ENCODE peak calls at places on chromosomes 1 and 21, in seven cellular contexts. P is CD4-positive, CD25-positive, alpha-beta regulatory T cell; I is GM12891; W is left lung; Z is heart right ventricle; X is activated effector memory CD4-positive, alpha-beta T cell treated with anti-CD3 and anti-CD28 coated beads, Interleukin-2, amount 50 U/mL, for 16 hours; A is NCI-H345. R is an unnamed sample.

GRCh38 chr1:158105342-158105741 is 75.4 kb upstream of the CD1D start:
- DNase-seq in Z (no peak), P (no peak), A (no peak), I (no peak), W (no peak), X (no peak), R (no peak)

GRCh38 chr21:32315511-32316362 is 17.1 kb downstream of the MRAP start:
- DNase-seq in X (no peak), W (no peak), A (no peak), I (no peak), Z (no peak), P (no peak), R (no peak)

GRCh38 chr1:45012639-45013278 is 705 bp downstream of the UROD start:
- DNase-seq in A (peak; percentile 45), I (no peak), X (peak; percentile 73), Z (peak; percentile 82), P (no peak), W (peak; percentile 81), R (peak; percentile 84)

GRCh38 chr1:173269490-173270230 is 62.5 kb upstream of the TNFSF4 start:
- DNase-seq in X (no peak), Z (no peak), P (no peak), A (no peak), I (no peak), W (no peak), R (no peak)

GRCh38 chr1:193062698-193063463 is 3.5 kb downstream of the RO60 start:
- DNase-seq in I (no peak), Z (no peak), P (no peak), A (no peak), X (no peak), W (no peak), R (no peak)

GRCh38 chr1:217471403-217471802 is 159.5 kb downstream of the GPATCH2 start:
- DNase-seq in W (no peak), P (no peak), Z (no peak), A (no peak), X (no peak), I (no peak), R (no peak)

GRCh38 chr1:208980590-208980989 is 602.9 kb upstream of the CAMK1G start:
- DNase-seq in X (no peak), W (no peak), Z (no peak), A (no peak), I (no peak), P (no peak), R (no peak)

GRCh38 chr1:113905435-113905861 is 322 bp downstream of the DCLRE1B start:
- DNase-seq in W (peak; percentile 51), P (no peak), A (peak; percentile 19), X (no peak), Z (no peak), I (peak; percentile 27), R (no peak)

GRCh38 chr1:222416001-222416791 is 131.7 kb downstream of the HHIPL2 start:
- DNase-seq in P (no peak), Z (no peak), I (no peak), W (no peak), X (peak; percentile 67), A (no peak), R (no peak)

GRCh38 chr1:2596530-2597333 is 10.2 kb downstream of the PRXL2B start:
- DNase-seq in Z (peak; percentile 8), A (peak; percentile 73), X (no peak), I (peak; percentile 10), W (no peak), P (no peak), R (peak; percentile 46)

GRCh38 chr1:53258216-53258615 is 19.9 kb upstream of the MAGOH start:
- DNase-seq in I (no peak), P (no peak), Z (no peak), W (no peak), X (no peak), A (no peak), R (no peak)

GRCh38 chr1:39110882-39111281 is 84.7 kb downstream of the NDUFS5 start:
- DNase-seq in X (no peak), P (no peak), A (no peak), Z (no peak), W (no peak), I (no peak), R (no peak)

GRCh38 chr1:206684478-206685255 is at the start of gene MAPKAPK2:
- DNase-seq in W (peak; percentile 82), I (peak; percentile 89), A (peak; percentile 68), Z (peak; percentile 85), X (peak; percentile 91), P (peak; percentile 72), R (peak; percentile 90)

GRCh38 chr1:112704908-112705627 is 1.9 kb downstream of the RHOC start:
- DNase-seq in I (peak; percentile 83), Z (peak; percentile 85), A (peak; percentile 15), W (peak; percentile 90), X (peak; percentile 76), P (peak; percentile 48), R (peak; percentile 95)

GRCh38 chr1:158112994-158113758 is 67.5 kb upstream of the CD1D start:
- DNase-seq in I (no peak), X (peak; percentile 70), P (peak; percentile 14), W (no peak), A (no peak), Z (peak; percentile 33), R (no peak)

GRCh38 chr1:160726114-160726497 is 12.9 kb upstream of the SLAMF7 start:
- DNase-seq in X (no peak), Z (no peak), W (no peak), A (no peak), I (no peak), P (no peak), R (no peak)

GRCh38 chr1:117747605-117748004 is 141.8 kb downstream of the TENT5C start:
- DNase-seq in X (no peak), Z (no peak), W (no peak), P (no peak), I (no peak), A (no peak), R (no peak)

GRCh38 chr1:47565676-47566075 is 127.8 kb downstream of the FOXD2 start:
- DNase-seq in X (no peak), Z (no peak), A (no peak), P (no peak), I (no peak), W (no peak), R (no peak)

GRCh38 chr1:12104417-12104816 is 41.3 kb downstream of the TNFRSF8 start:
- DNase-seq in W (no peak), P (no peak), X (no peak), Z (no peak), A (no peak), I (no peak), R (no peak)

GRCh38 chr1:39639333-39640130 is at the start of gene HEYL:
- DNase-seq in A (peak; percentile 77), Z (peak; percentile 88), X (peak; percentile 89), I (peak; percentile 65), P (peak; percentile 13), W (peak; percentile 71), R (peak; percentile 87)

GRCh38 chr1:175968486-175969182 is 225.2 kb upstream of the TNR start:
- DNase-seq in I (no peak), P (no peak), W (no peak), X (no peak), A (no peak), Z (no peak), R (no peak)

GRCh38 chr1:15459771-15460719 is 3.5 kb downstream of the CELA2A start:
- DNase-seq in X (no peak), Z (no peak), W (no peak), P (no peak), I (no peak), A (no peak), R (no peak)

GRCh38 chr1:202649553-202650392 is 60.5 kb downstream of the SYT2 start:
- DNase-seq in A (no peak), P (no peak), W (no peak), I (no peak), X (no peak), Z (no peak), R (no peak)

GRCh38 chr1:77447669-77448068 is 165.8 kb downstream of the AK5 start:
- DNase-seq in A (no peak), W (no peak), P (no peak), I (no peak), Z (no peak), X (no peak), R (no peak)

GRCh38 chr1:91706140-91706957 is 179.6 kb downstream of the TGFBR3 start:
- DNase-seq in X (no peak), P (no peak), A (no peak), Z (no peak), I (no peak), W (no peak), R (no peak)

GRCh38 chr1:218847089-218847768 is 326.4 kb upstream of the LYPLAL1 start:
- DNase-seq in P (no peak), Z (no peak), W (no peak), X (no peak), A (no peak), I (no peak), R (no peak)

GRCh38 chr1:25568090-25568833 is 24.9 kb downstream of the LDLRAP1 start:
- DNase-seq in X (no peak), A (no peak), W (no peak), Z (no peak), P (no peak), I (no peak), R (no peak)

GRCh38 chr1:191145834-191146233 is 668.2 kb upstream of the BRINP3 start:
- DNase-seq in A (no peak), P (no peak), Z (no peak), W (no peak), I (no peak), X (no peak), R (no peak)

GRCh38 chr1:208820600-208821232 is 576.5 kb upstream of the PLXNA2 start:
- DNase-seq in Z (no peak), A (peak; percentile 27), X (no peak), I (no peak), W (no peak), P (no peak), R (no peak)

GRCh38 chr1:221706862-221707582 is 34.9 kb downstream of the DUSP10 start:
- DNase-seq in A (no peak), I (no peak), P (no peak), X (no peak), Z (no peak), W (no peak), R (no peak)

GRCh38 chr1:216553040-216553439 is 129.8 kb upstream of the USH2A start:
- DNase-seq in Z (no peak), W (no peak), X (no peak), P (no peak), A (no peak), I (no peak), R (no peak)

GRCh38 chr1:29392486-29393450 is 156.4 kb downstream of the PTPRU start:
- DNase-seq in A (no peak), I (no peak), P (no peak), W (no peak), Z (no peak), X (no peak), R (no peak)

GRCh38 chr1:226060976-226061792 is 1.3 kb upstream of the H3-3A start:
- DNase-seq in I (no peak), A (no peak), X (no peak), P (no peak), W (no peak), Z (no peak), R (no peak)

GRCh38 chr1:116268211-116268610 is 104.8 kb upstream of the ATP1A1 start:
- DNase-seq in I (no peak), P (no peak), Z (peak; percentile 11), W (no peak), A (no peak), X (no peak), R (no peak)

GRCh38 chr21:34499116-34499515 is 12.9 kb downstream of the KCNE1 start:
- DNase-seq in I (no peak), Z (no peak), P (no peak), A (no peak), W (no peak), X (no peak), R (no peak)

GRCh38 chr1:192973202-192973601 is 86.0 kb downstream of the UCHL5 start:
- DNase-seq in Z (no peak), I (no peak), A (no peak), X (no peak), P (no peak), W (no peak), R (no peak)

GRCh38 chr1:236952279-236953003 is 51.8 kb downstream of the MT1HL1 start:
- DNase-seq in W (no peak), P (no peak), I (no peak), X (no peak), A (no peak), Z (no peak), R (no peak)

GRCh38 chr1:4959216-4959615 is 304.8 kb downstream of the AJAP1 start:
- DNase-seq in I (no peak), X (no peak), W (no peak), Z (no peak), P (no peak), A (no peak), R (no peak)

R was measured in heart left ventricle.